ENCODE peak calls at places on chromosome 12, in eight cellular contexts. One of them, this sample, is unnamed.

GRCh38 chr12:15754233-15754632 is 35.0 kb downstream of the EPS8 start:
- ATAC-seq in K562: no peak
- ATAC-seq in GM23338: no peak
- ATAC-seq in HCT116: no peak
- ATAC-seq in GM12878: no peak
- ATAC-seq in upper lobe of left lung: peak; percentile 46
- ATAC-seq in Panc1: no peak
- ATAC-seq in HepG2: no peak
- ATAC-seq in this sample: no peak

GRCh38 chr12:87150969-87151662 is 878.1 kb downstream of the C12orf50 start:
- ATAC-seq in upper lobe of left lung: no peak
- ATAC-seq in Panc1: no peak
- ATAC-seq in HCT116: peak; percentile 76
- ATAC-seq in K562: no peak
- ATAC-seq in HepG2: no peak
- ATAC-seq in GM12878: peak; percentile 89
- ATAC-seq in GM23338: peak; percentile 52
- ATAC-seq in this sample: no peak

GRCh38 chr12:105698047-105698446 is 367.6 kb downstream of the C12orf75 start:
- ATAC-seq in HepG2: no peak
- ATAC-seq in HCT116: no peak
- ATAC-seq in GM23338: no peak
- ATAC-seq in Panc1: no peak
- ATAC-seq in K562: no peak
- ATAC-seq in upper lobe of left lung: no peak
- ATAC-seq in GM12878: no peak
- ATAC-seq in this sample: no peak

GRCh38 chr12:11687538-11687937 is 38.1 kb downstream of the ETV6 start:
- ATAC-seq in GM23338: no peak
- ATAC-seq in K562: no peak
- ATAC-seq in HepG2: peak; percentile 70
- ATAC-seq in Panc1: no peak
- ATAC-seq in GM12878: no peak
- ATAC-seq in upper lobe of left lung: no peak
- ATAC-seq in HCT116: no peak
- ATAC-seq in this sample: no peak

GRCh38 chr12:95326450-95326849 is 108.8 kb downstream of the VEZT start:
- ATAC-seq in K562: no peak
- ATAC-seq in Panc1: no peak
- ATAC-seq in GM12878: no peak
- ATAC-seq in HCT116: no peak
- ATAC-seq in upper lobe of left lung: no peak
- ATAC-seq in HepG2: no peak
- ATAC-seq in GM23338: no peak
- ATAC-seq in this sample: peak; percentile 19

GRCh38 chr12:59425798-59426197 is 170.0 kb upstream of the SLC16A7 start:
- ATAC-seq in GM12878: no peak
- ATAC-seq in HepG2: no peak
- ATAC-seq in Panc1: no peak
- ATAC-seq in K562: no peak
- ATAC-seq in GM23338: no peak
- ATAC-seq in upper lobe of left lung: peak; percentile 32
- ATAC-seq in HCT116: no peak
- ATAC-seq in this sample: peak; percentile 34

GRCh38 chr12:122203968-122204828 is 689 bp downstream of the B3GNT4 start:
- ATAC-seq in HepG2: peak; percentile 21
- ATAC-seq in GM23338: peak; percentile 12
- ATAC-seq in GM12878: peak; percentile 11
- ATAC-seq in Panc1: peak; percentile 38
- ATAC-seq in K562: no peak
- ATAC-seq in upper lobe of left lung: peak; percentile 2
- ATAC-seq in HCT116: no peak
- ATAC-seq in this sample: peak; percentile 42

GRCh38 chr12:118063567-118064391 is 2.8 kb upstream of the WSB2 start:
- ATAC-seq in GM23338: no peak
- ATAC-seq in upper lobe of left lung: no peak
- ATAC-seq in Panc1: no peak
- ATAC-seq in K562: no peak
- ATAC-seq in HepG2: peak; percentile 66
- ATAC-seq in GM12878: no peak
- ATAC-seq in HCT116: no peak
- ATAC-seq in this sample: no peak

GRCh38 chr12:24838531-24838950 is 110.4 kb downstream of the BCAT1 start:
- ATAC-seq in HCT116: no peak
- ATAC-seq in K562: no peak
- ATAC-seq in Panc1: no peak
- ATAC-seq in GM23338: no peak
- ATAC-seq in upper lobe of left lung: peak; percentile 94
- ATAC-seq in GM12878: peak; percentile 72
- ATAC-seq in HepG2: no peak
- ATAC-seq in this sample: peak; percentile 87

GRCh38 chr12:89349814-89350213 is 2.5 kb downstream of the DUSP6 start:
- ATAC-seq in GM12878: no peak
- ATAC-seq in K562: no peak
- ATAC-seq in upper lobe of left lung: no peak
- ATAC-seq in GM23338: peak; percentile 7
- ATAC-seq in HepG2: no peak
- ATAC-seq in Panc1: no peak
- ATAC-seq in HCT116: no peak
- ATAC-seq in this sample: no peak
- TF ChIP-seq POLR2AphosphoS5 in GM12878: no peak
- TF ChIP-seq POLR2AphosphoS5 in K562: no peak
- TF ChIP-seq POLR2AphosphoS5 in upper lobe of left lung: peak; percentile 51
- TF ChIP-seq POLR2AphosphoS5 in GM23338: peak; percentile 51
- TF ChIP-seq POLR2AphosphoS5 in HepG2: no peak
- TF ChIP-seq POLR2AphosphoS5 in Panc1: no peak
- TF ChIP-seq POLR2AphosphoS5 in HCT116: peak; percentile 32
- TF ChIP-seq POLR2AphosphoS5 in this sample: peak; percentile 51

GRCh38 chr12:77830502-77830901 is at the start of gene NAV3:
- ATAC-seq in GM12878: no peak
- ATAC-seq in upper lobe of left lung: peak; percentile 28
- ATAC-seq in HCT116: no peak
- ATAC-seq in K562: no peak
- ATAC-seq in GM23338: no peak
- ATAC-seq in Panc1: no peak
- ATAC-seq in HepG2: no peak
- ATAC-seq in this sample: peak; percentile 76
- H3K4me3 ChIP-seq in GM12878: no peak within 1 kb of the TSS
- H3K4me3 ChIP-seq in upper lobe of left lung: peak within 1 kb of the TSS; percentile 1
- H3K4me3 ChIP-seq in HCT116: no peak within 1 kb of the TSS
- H3K4me3 ChIP-seq in K562: no peak within 1 kb of the TSS
- H3K4me3 ChIP-seq in GM23338: no peak within 1 kb of the TSS
- H3K4me3 ChIP-seq in Panc1: no peak within 1 kb of the TSS
- H3K4me3 ChIP-seq in HepG2: no peak within 1 kb of the TSS
- H3K4me3 ChIP-seq in this sample: peak within 1 kb of the TSS; percentile 27

GRCh38 chr12:108854055-108854452 is 3.3 kb downstream of the SSH1 start:
- ATAC-seq in upper lobe of left lung: peak; percentile 27
- ATAC-seq in K562: no peak
- ATAC-seq in HCT116: peak; percentile 12
- ATAC-seq in GM23338: no peak
- ATAC-seq in Panc1: peak; percentile 22
- ATAC-seq in GM12878: peak; percentile 10
- ATAC-seq in HepG2: no peak
- ATAC-seq in this sample: peak; percentile 59
- TF ChIP-seq CTCF in upper lobe of left lung: peak; percentile 53
- TF ChIP-seq CTCF in K562: peak; percentile 30
- TF ChIP-seq CTCF in HCT116: peak; percentile 33
- TF ChIP-seq CTCF in GM23338: no peak
- TF ChIP-seq CTCF in Panc1: peak; percentile 75
- TF ChIP-seq CTCF in GM12878: peak; percentile 48
- TF ChIP-seq CTCF in HepG2: no peak
- TF ChIP-seq CTCF in this sample: peak; percentile 68

DNA sequence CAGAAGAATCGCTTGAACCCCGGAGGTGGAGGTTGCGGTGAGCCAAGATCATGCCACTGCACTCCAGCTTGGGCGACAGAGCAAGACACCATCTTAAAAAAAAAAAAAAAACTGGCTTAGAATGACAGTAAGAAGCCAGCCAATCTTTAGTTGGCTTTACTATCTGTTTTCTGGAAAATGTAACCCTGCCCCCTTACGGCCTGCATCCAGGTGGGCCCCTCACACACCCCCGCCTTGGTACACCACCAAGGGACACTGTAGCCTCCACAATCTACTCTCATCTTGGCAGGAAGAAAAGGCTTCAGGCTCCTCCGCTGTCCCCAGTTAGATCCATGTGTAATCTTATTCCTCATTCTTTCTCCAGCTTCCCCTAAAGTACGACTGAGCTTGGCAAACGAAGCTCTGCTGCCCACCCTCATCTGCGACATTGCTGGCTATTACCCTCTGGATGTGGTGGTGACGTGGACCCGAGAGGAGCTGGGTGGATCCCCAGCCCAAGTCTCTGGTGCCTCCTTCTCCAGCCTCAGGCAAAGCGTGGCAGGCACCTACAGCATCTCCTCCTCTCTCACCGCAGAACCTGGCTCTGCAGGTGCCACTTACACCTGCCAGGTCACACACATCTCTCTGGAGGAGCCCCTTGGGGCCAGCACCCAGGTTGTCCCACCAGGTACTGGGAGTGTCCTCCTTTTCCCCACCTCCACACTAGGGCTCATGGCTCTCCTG is 6.6 kb downstream of the TAPBPL start:
- ATAC-seq in upper lobe of left lung: no peak
- ATAC-seq in HCT116: no peak
- ATAC-seq in HepG2: no peak
- ATAC-seq in GM12878: no peak
- ATAC-seq in Panc1: no peak
- ATAC-seq in K562: no peak
- ATAC-seq in GM23338: no peak
- ATAC-seq in this sample: no peak
- TF ChIP-seq POLR2AphosphoS5 in upper lobe of left lung: no peak
- TF ChIP-seq POLR2AphosphoS5 in HCT116: no peak
- TF ChIP-seq POLR2AphosphoS5 in HepG2: no peak
- TF ChIP-seq POLR2AphosphoS5 in GM12878: peak; percentile 20
- TF ChIP-seq POLR2AphosphoS5 in Panc1: no peak
- TF ChIP-seq POLR2AphosphoS5 in K562: no peak
- TF ChIP-seq POLR2AphosphoS5 in GM23338: no peak
- TF ChIP-seq POLR2AphosphoS5 in this sample: no peak

GRCh38 chr12:104648746-104649145 is 192.0 kb downstream of the CHST11 start:
- ATAC-seq in HepG2: no peak
- ATAC-seq in HCT116: no peak
- ATAC-seq in GM12878: no peak
- ATAC-seq in upper lobe of left lung: no peak
- ATAC-seq in K562: no peak
- ATAC-seq in Panc1: no peak
- ATAC-seq in GM23338: no peak
- ATAC-seq in this sample: no peak
- H3K4me3 ChIP-seq in HepG2: no peak overlapping the region
- H3K4me3 ChIP-seq in HCT116: no peak overlapping the region
- H3K4me3 ChIP-seq in GM12878: no peak overlapping the region
- H3K4me3 ChIP-seq in upper lobe of left lung: no peak overlapping the region
- H3K4me3 ChIP-seq in K562: no peak overlapping the region
- H3K4me3 ChIP-seq in Panc1: no peak overlapping the region
- H3K4me3 ChIP-seq in GM23338: no peak overlapping the region
- H3K4me3 ChIP-seq in this sample: no peak overlapping the region